ENCODE peak calls at places on chromosomes 7 and 10, in four cellular contexts. U is A549, A is upper lobe of right lung, T is substantia nigra. M is an unnamed sample.

GRCh38 chr10:78849115-78849514 is 219.7 kb upstream of the ZMIZ1 start:
- DNase-seq in T (no peak), A (no peak), U (no peak), M (no peak)

GRCh38 chr10:120400601-120401000 is 56.4 kb upstream of the PLPP4 start:
- DNase-seq in T (no peak), A (no peak), U (no peak), M (no peak)

GRCh38 chr7:123360631-123361030 is 160.9 kb upstream of the SLC13A1 start:
- DNase-seq in T (no peak), U (no peak), A (no peak), M (no peak)

GRCh38 chr7:50531401-50531906 is 33.8 kb downstream of the DDC start:
- DNase-seq in T (no peak), U (no peak), A (no peak), M (no peak)

GRCh38 chr10:76433161-76434005 is 1002.0 kb downstream of the LRMDA start:
- DNase-seq in A (no peak), U (no peak), T (no peak), M (no peak)

GRCh38 chr10:14822879-14823755 is 14.7 kb downstream of the CDNF start:
- DNase-seq in A (no peak), U (peak), T (no peak), M (no peak)

GRCh38 chr10:101694056-101694673 is 805 bp downstream of the FBXW4 start:
- DNase-seq in A (peak), T (peak), U (peak), M (no peak)

GRCh38 chr7:131068604-131069021 is 259.1 kb upstream of the MKLN1 start:
- DNase-seq in T (no peak), A (no peak), U (peak), M (no peak)

GRCh38 chr7:96236198-96237039 is 85.5 kb downstream of the SLC25A13 start:
- DNase-seq in T (no peak), A (no peak), U (no peak), M (no peak)

GRCh38 chr10:95196053-95196452 is 2.0 kb downstream of the ACSM6 start:
- DNase-seq in A (no peak), U (no peak), T (peak), M (no peak)

GRCh38 chr7:141585592-141586510 is 34.6 kb downstream of the AGK start:
- DNase-seq in A (no peak), T (no peak), U (peak), M (no peak)

GRCh38 chr10:73875139-73875475 is 752 bp upstream of the CAMK2G start:
- DNase-seq in T (no peak), A (no peak), U (no peak), M (no peak)

GRCh38 chr7:80410081-80410480 is 101.8 kb downstream of the GNAT3 start:
- DNase-seq in T (no peak), U (no peak), A (no peak), M (no peak)

GRCh38 chr10:87818505-87819273 is 663 bp upstream of the ATAD1 start:
- DNase-seq in U (peak), T (no peak), A (peak), M (no peak)

GRCh38 chr10:80411267-80411668 is 2.9 kb downstream of the PRXL2A start:
- DNase-seq in U (no peak), A (no peak), T (no peak), M (no peak)

GRCh38 chr10:121928528-121928884 is 675 bp upstream of the ATE1 start:
- DNase-seq in T (no peak), A (no peak), U (no peak), M (no peak)

DNA sequence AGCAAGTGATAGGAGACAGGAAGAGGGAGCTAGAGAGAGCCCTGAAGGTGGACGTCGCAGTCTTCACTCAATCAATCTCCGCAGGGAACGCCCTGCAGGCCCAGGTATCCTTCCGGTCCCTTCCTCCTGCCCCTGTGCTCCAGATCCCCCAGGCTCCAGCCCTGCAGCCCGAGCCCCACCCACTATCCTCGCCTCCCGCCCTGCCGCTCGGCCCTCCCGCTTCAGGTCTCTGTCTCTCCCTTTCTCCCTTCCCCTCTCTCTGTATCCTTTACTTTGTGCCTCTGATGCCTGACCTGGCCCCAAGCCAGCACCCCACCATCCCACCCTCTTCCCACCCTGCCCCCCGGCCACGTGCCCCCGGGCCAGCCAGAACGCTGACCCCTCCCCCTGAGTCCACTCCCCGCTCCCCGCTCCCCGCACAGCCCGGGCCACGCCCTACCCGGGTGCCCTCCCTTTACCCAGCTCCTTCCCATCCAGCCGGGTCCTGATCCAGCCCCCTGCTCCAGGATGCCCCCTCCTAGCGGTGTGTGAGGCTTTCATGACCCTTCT is 127.7 kb downstream of the UBE2H start:
- DNase-seq in T (no peak), A (peak), U (peak), M (peak)
- H3K27ac ChIP-seq in T (peak), A (peak), U (peak), M (no peak)

GRCh38 chr10:22537810-22538209 is 176.6 kb downstream of the PIP4K2A start:
- DNase-seq in T (no peak), A (no peak), U (no peak), M (no peak)
- H3K27ac ChIP-seq in T (peak), A (no peak), U (no peak), M (no peak)

GRCh38 chr7:2729043-2729892 is 41.3 kb downstream of the AMZ1 start:
- DNase-seq in T (peak), U (no peak), A (peak), M (no peak)
- H3K27ac ChIP-seq in T (peak), U (no peak), A (peak), M (no peak)

DNA sequence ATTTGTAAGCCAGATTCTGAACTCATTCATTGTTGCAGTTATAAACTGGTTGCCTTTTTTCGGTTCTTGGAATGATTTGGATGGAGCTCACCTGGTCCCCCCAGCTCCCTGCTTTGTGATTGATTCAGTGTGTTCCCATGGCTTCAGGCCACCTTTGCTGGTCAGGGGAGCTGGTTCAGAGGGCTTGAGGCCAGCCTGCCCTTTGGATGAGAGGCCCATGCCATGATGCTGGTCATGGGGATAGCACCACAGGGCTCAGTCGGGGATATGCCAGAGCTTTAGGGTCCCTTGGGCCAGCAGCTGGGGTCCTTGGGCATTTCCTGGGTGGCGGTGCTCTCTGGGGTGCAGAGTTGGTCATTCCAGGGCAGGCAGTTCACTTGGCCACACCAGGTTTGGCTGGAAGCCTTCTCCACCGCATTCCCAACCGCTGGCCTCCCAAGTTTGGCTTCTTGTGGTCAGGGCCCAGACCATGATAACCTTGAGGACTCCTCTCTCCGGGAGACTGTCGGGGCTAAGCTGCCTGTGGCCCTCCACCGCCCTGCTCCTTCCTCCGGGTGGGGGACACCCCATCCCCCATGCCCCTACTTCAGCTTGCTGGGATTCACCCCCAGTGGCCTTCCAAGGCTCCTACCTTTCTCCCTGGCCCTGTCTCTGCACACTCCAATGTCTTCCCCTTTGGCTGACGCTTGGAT is 65.1 kb downstream of the MGMT start:
- DNase-seq in A (no peak), U (no peak), T (no peak), M (no peak)
- H3K27ac ChIP-seq in A (no peak), U (no peak), T (no peak), M (no peak)

M was measured in iPS DF 6.9.